ENCODE peak calls at places on chromosomes 5 and 9, in five cellular contexts. L is stimulated activated CD4-positive, alpha-beta T cell treated with anti-CD3 and anti-CD28 coated beads, Interleukin-15, amount 100 ng/mL, for 24 hours; S is stimulated activated CD8-positive, alpha-beta memory T cell treated with anti-CD3 and anti-CD28 coated beads, Interleukin-4, amount 100 ng/mL, for 1 hour; G is colonic mucosa; Z is fibroblast of pulmonary artery. Q is an unnamed sample.

GRCh38 chr9:113737414-113738271 is 138.5 kb upstream of the ZNF618 start:
- DNase-seq in L (peak), S (no peak), G (peak), Z (peak), Q (peak)

GRCh38 chr9:115694014-115694413 is 459.6 kb upstream of the PAPPA start:
- DNase-seq in L (no peak), S (no peak), G (no peak), Z (peak), Q (no peak)

GRCh38 chr5:82164109-82164956 is 113.8 kb downstream of the RPS23 start:
- DNase-seq in L (no peak), S (no peak), G (no peak), Z (peak), Q (no peak)

GRCh38 chr9:78236511-78236950 is 656 bp downstream of the CEP78 start:
- DNase-seq in L (no peak), S (no peak), G (peak), Z (peak), Q (no peak)

GRCh38 chr5:41415242-41415641 is 95.2 kb downstream of the PLCXD3 start:
- DNase-seq in L (no peak), S (no peak), G (no peak), Z (peak), Q (no peak)

GRCh38 chr5:54719384-54720306 is 202.1 kb downstream of the SNX18 start:
- DNase-seq in L (peak), S (no peak), G (no peak), Z (peak), Q (peak)

GRCh38 chr5:88643315-88643714 is 239.7 kb downstream of the MEF2C start:
- DNase-seq in L (no peak), S (no peak), G (no peak), Z (no peak), Q (no peak)

GRCh38 chr9:15121591-15121990 is 185.4 kb downstream of the TTC39B start:
- DNase-seq in L (no peak), S (no peak), G (no peak), Z (no peak), Q (no peak)

GRCh38 chr9:89810434-89810833 is 205.6 kb downstream of the GADD45G start:
- DNase-seq in L (no peak), S (no peak), G (no peak), Z (no peak), Q (no peak)

GRCh38 chr5:142275496-142275895 is 49.3 kb downstream of the SPRY4 start:
- DNase-seq in L (no peak), S (no peak), G (no peak), Z (no peak), Q (no peak)

GRCh38 chr9:130732793-130733221 is 39.2 kb downstream of the EXOSC2 start:
- DNase-seq in L (no peak), S (no peak), G (no peak), Z (peak), Q (no peak)

GRCh38 chr9:20921362-20921761 is 110.1 kb downstream of the HACD4 start:
- DNase-seq in L (no peak), S (no peak), G (no peak), Z (no peak), Q (no peak)

GRCh38 chr5:157994271-157994691 is 135.3 kb upstream of the CLINT1 start:
- DNase-seq in L (no peak), S (no peak), G (no peak), Z (no peak), Q (no peak)

GRCh38 chr5:177553671-177554429 is 513 bp downstream of the FAM193B start:
- DNase-seq in L (peak), S (no peak), G (peak), Z (no peak), Q (peak)

GRCh38 chr9:92189782-92190535 is 74.7 kb upstream of the SPTLC1 start:
- DNase-seq in L (no peak), S (no peak), G (no peak), Z (no peak), Q (no peak)

GRCh38 chr5:52134013-52134650 is 653.6 kb upstream of the ITGA1 start:
- DNase-seq in L (no peak), S (no peak), G (no peak), Z (no peak), Q (no peak)

GRCh38 chr5:61811052-61811451 is 479.0 kb downstream of the ZSWIM6 start:
- DNase-seq in L (no peak), S (no peak), G (no peak), Z (no peak), Q (no peak)

GRCh38 chr5:81303563-81303962 is 2.2 kb downstream of the ZCCHC9 start:
- DNase-seq in L (no peak), S (no peak), G (no peak), Z (peak), Q (no peak)

GRCh38 chr9:90219548-90220118 is 423.0 kb downstream of the DIRAS2 start:
- DNase-seq in L (peak), S (no peak), G (peak), Z (no peak), Q (peak)

GRCh38 chr5:158976035-158976434 is 123.7 kb downstream of the EBF1 start:
- DNase-seq in L (no peak), S (no peak), G (no peak), Z (peak), Q (no peak)

GRCh38 chr9:29285818-29286217 is 1712.5 kb upstream of the C9orf72 start:
- DNase-seq in L (no peak), S (no peak), G (no peak), Z (peak), Q (no peak)

GRCh38 chr9:107389617-107390071 is 99.9 kb downstream of the KLF4 start:
- DNase-seq in L (no peak), S (no peak), G (peak), Z (peak), Q (no peak)

GRCh38 chr5:88287846-88288588 is 19.4 kb upstream of the TMEM161B start:
- DNase-seq in L (no peak), S (no peak), G (no peak), Z (no peak), Q (no peak)